ENCODE peak calls at places on chromosomes 2 and 18, in four cellular contexts. S, H, R and E are unnamed samples.

GRCh38 chr2:220533485-220533884 is 906.1 kb downstream of the SLC4A3 start:
- DNase-seq in S (peak), H (peak), R (no peak), E (peak)

GRCh38 chr2:188572592-188572991 is 280.9 kb downstream of the GULP1 start:
- DNase-seq in S (no peak), H (no peak), R (no peak), E (no peak)

GRCh38 chr2:48343571-48344440 is 186.1 kb upstream of the STON1 start:
- DNase-seq in S (no peak), H (peak), R (no peak), E (peak)

GRCh38 chr2:128451084-128451483 is 132.4 kb upstream of the HS6ST1 start:
- DNase-seq in S (no peak), H (no peak), R (peak), E (no peak)

GRCh38 chr18:60372141-60372540 is 434 bp downstream of the MC4R start:
- DNase-seq in S (no peak), H (no peak), R (no peak), E (no peak)

GRCh38 chr2:53104263-53104662 is 663.3 kb upstream of the CHAC2 start:
- DNase-seq in S (no peak), H (peak), R (no peak), E (peak)

GRCh38 chr18:32200766-32201165 is 10.9 kb downstream of the MEP1B start:
- DNase-seq in S (no peak), H (no peak), R (no peak), E (no peak)

GRCh38 chr18:59904051-59904601 is 4.3 kb downstream of the PMAIP1 start:
- DNase-seq in S (no peak), H (no peak), R (no peak), E (no peak)

DNA sequence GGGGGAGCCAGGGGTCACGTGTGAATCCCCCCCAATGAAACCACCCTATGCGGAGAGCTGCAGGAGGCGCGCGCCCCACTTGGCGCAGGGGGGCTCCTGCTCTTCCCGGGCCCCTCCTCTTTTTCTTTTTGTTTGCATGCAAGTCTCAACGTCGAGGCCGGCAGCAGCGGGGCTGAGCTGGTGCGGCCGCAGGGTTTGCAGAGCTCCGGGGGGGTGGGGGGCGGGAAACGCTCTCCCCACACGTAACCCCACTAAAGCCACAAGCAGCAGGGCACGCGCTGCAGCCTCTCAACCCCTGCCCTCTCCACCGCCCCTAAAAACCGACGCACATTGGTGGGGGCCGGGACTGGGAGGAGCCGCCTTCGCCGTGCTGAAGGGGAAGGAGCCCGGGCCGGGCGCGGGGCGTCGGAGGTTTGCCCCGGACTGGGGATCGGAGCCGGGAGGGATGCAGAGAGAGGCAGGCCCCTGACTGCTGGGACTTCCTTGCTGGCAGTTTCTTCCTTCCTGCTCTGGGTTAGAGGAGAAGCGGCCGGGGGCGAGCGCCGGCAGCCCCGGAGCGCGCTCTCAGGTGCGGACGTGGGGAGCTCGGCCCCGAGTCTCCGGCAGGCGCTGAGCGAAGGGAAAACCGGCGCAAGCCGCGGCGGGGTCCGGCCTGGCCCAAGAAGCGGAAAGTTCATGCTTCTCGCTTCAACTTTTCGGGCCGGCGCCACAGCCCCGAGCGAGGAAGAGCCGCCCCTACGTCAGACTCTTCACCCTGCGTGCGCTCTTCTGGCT is 880 bp downstream of the LBH start:
- DNase-seq in S (peak), H (no peak), R (peak), E (peak)
- TF ChIP-seq JUN in S (peak), H (no peak), R (no peak), E (no peak)

DNA sequence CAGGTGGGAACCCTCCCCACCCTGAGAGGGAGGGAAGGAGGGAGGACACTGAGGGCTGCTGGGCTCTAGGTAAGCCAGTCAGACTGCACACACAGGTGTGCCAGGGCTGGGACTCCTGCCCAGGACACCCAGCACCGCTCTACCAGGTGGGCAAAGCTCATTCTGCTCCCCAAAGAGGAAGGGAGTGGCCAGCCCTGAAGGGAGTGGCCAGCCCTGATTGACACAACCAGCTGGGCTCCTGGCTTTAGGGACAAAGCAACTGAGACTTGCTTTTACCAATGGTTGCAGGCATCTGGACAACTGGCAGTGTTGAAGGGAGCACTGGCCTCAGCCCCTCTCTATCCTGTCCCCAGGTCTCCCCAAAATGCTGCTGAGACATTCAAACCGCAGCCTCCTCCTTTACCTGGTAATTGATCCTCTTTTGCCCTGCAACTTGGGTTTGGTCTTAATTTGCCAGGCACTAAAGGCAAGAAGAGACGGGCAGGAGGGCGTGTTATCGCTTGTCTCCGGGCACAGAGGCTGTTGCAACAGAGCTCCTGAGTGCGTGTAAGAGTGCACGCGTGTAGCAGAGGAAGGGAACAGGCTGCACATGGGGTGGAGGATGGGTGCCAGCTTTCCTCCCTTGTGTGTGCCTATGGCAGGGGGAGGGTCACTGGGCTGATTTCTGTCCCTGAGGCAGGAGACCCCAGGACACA is 14.5 kb upstream of the FOSL2 start:
- DNase-seq in S (no peak), H (no peak), R (no peak), E (no peak)
- TF ChIP-seq JUN in S (no peak), H (no peak), R (no peak), E (no peak)

DNA sequence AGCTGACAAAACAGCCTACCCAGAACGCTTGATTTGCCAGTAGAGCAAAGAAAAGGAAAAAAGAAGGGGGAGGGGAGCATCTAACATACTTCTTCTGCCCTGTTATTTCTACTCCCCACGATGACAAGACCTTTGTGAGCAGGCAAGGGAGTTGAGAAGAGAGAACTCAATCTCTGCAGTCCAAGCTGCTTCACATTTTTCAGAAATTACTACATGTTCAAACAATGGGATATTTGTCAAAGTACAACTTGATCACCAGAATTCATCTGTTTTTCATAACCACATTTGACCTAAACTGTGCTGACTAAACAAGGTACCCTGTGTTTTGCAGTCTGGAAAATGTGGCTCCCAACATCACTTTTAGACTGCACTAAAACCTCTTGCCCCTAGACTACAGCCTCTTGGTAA is 286.7 kb downstream of the EXOC6B start:
- DNase-seq in S (no peak), H (peak), R (no peak), E (peak)
- TF ChIP-seq JUN in S (no peak), H (no peak), R (no peak), E (no peak)

GRCh38 chr2:144472046-144472412 is 47.9 kb downstream of the ZEB2 start:
- DNase-seq in S (no peak), H (no peak), R (no peak), E (no peak)

GRCh38 chr2:144471316-144472045 is 48.4 kb downstream of the ZEB2 start:
- DNase-seq in S (no peak), H (no peak), R (no peak), E (no peak)

GRCh38 chr2:144470819-144471218 is 49.1 kb downstream of the ZEB2 start:
- DNase-seq in S (no peak), H (no peak), R (no peak), E (no peak)

GRCh38 chr2:144474017-144474416 is 45.9 kb downstream of the ZEB2 start:
- DNase-seq in S (no peak), H (no peak), R (no peak), E (no peak)

GRCh38 chr2:144472911-144473310 is 47.0 kb downstream of the ZEB2 start:
- DNase-seq in S (no peak), H (no peak), R (no peak), E (no peak)
- TF ChIP-seq JUN in S (no peak), H (no peak), R (no peak), E (no peak)